ENCODE peak calls at places on chromosomes 12 and 14, in ten cellular contexts. I is psoas muscle, C is fibroblast of lung, U is esophagus squamous epithelium, T is heart left ventricle, E is ovary, H is neural progenitor cell, Q is upper lobe of right lung, X is lower lobe of right lung, O is cardiac muscle cell. M is an unnamed sample.

GRCh38 chr12:15848606-15849005 is 33.6 kb upstream of the STRAP start:
- DNase-seq in I (no peak), C (no peak), U (no peak), T (no peak), E (no peak), H (no peak), Q (no peak), X (no peak), O (no peak), M (no peak)

GRCh38 chr14:23285530-23286019 is 357 bp downstream of the HOMEZ start:
- DNase-seq in I (no peak), C (no peak), U (no peak), T (no peak), E (no peak), H (no peak), Q (peak), X (no peak), O (no peak), M (no peak)

GRCh38 chr12:116057356-116057755 is 220.1 kb downstream of the MED13L start:
- DNase-seq in I (no peak), C (no peak), U (no peak), T (no peak), E (no peak), H (no peak), Q (no peak), X (no peak), O (no peak), M (no peak)

GRCh38 chr12:25830456-25830855 is 128.0 kb upstream of the RASSF8 start:
- DNase-seq in I (no peak), C (no peak), U (no peak), T (no peak), E (no peak), H (no peak), Q (no peak), X (no peak), O (no peak), M (no peak)

GRCh38 chr14:76926521-76927251 is 100.5 kb downstream of the LRRC74A start:
- DNase-seq in I (peak), C (peak), U (no peak), T (peak), E (peak), H (peak), Q (no peak), X (no peak), O (peak), M (peak)

GRCh38 chr12:132286912-132287311 is 42.5 kb downstream of the GALNT9 start:
- DNase-seq in I (peak), C (no peak), U (no peak), T (no peak), E (no peak), H (no peak), Q (no peak), X (peak), O (peak), M (no peak)

GRCh38 chr12:3545121-3545796 is 54.3 kb downstream of the PRMT8 start:
- DNase-seq in I (no peak), C (no peak), U (no peak), T (no peak), E (no peak), H (no peak), Q (no peak), X (no peak), O (no peak), M (no peak)

GRCh38 chr14:86057018-86057667 is 527.2 kb downstream of the FLRT2 start:
- DNase-seq in I (no peak), C (peak), U (no peak), T (no peak), E (no peak), H (peak), Q (no peak), X (no peak), O (peak), M (peak)

GRCh38 chr12:75720807-75721206 is 209.4 kb upstream of the KRR1 start:
- DNase-seq in I (no peak), C (no peak), U (no peak), T (no peak), E (no peak), H (peak), Q (no peak), X (no peak), O (no peak), M (no peak)

GRCh38 chr12:10747730-10748129 is 24.6 kb upstream of the YBX3 start:
- DNase-seq in I (no peak), C (no peak), U (no peak), T (no peak), E (no peak), H (no peak), Q (no peak), X (no peak), O (no peak), M (no peak)

GRCh38 chr14:51302319-51303030 is 62.4 kb downstream of the TMX1 start:
- DNase-seq in I (no peak), C (peak), U (no peak), T (no peak), E (no peak), H (no peak), Q (no peak), X (no peak), O (peak), M (no peak)

GRCh38 chr12:57839996-57840395 is 6.5 kb downstream of the CTDSP2 start:
- DNase-seq in I (peak), C (no peak), U (no peak), T (no peak), E (peak), H (no peak), Q (no peak), X (no peak), O (no peak), M (no peak)

GRCh38 chr12:49902399-49903350 is 1.0 kb downstream of the FAIM2 start:
- DNase-seq in I (peak), C (no peak), U (no peak), T (no peak), E (no peak), H (peak), Q (no peak), X (no peak), O (no peak), M (no peak)
- H3K4me3 ChIP-seq in I (no peak), C (no peak), U (peak), T (peak), E (no peak), H (peak), Q (no peak), X (no peak), O (no peak), M (no peak)

GRCh38 chr14:93337884-93338283 is 5.0 kb upstream of the BTBD7 start:
- DNase-seq in I (no peak), C (no peak), U (no peak), T (no peak), E (no peak), H (no peak), Q (no peak), X (no peak), O (no peak), M (no peak)
- TF ChIP-seq CTCF in I (no peak), C (no peak), U (no peak), T (no peak), E (no peak), H (no peak), Q (no peak), X (no peak), O (no peak), M (no peak)

DNA sequence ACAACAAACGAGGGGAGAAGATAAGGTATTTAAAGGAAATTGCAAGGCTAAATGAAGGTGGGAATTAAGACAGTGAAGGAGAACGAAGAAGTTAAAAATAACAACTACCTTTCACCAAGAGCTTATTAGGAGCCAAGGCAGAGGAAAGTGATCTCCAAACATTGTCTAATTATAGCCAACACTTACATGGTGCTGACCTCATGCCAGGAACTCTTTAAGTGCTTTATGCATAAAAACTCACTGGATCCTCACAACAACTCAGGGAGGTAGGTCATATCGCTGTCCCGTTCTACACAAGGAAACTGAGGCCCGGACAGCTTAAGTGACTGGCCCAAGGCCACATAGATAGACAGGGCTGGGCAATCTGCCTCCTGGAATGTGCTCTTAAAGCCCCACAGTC is 19.5 kb downstream of the TAMALIN start:
- DNase-seq in I (no peak), C (no peak), U (no peak), T (no peak), E (no peak), H (no peak), Q (no peak), X (no peak), O (no peak), M (no peak)
- H3K27ac ChIP-seq in I (peak), C (peak), U (no peak), T (peak), E (no peak), H (no peak), Q (no peak), X (peak), O (peak), M (peak)

GRCh38 chr12:79233341-79233761 is 368.8 kb downstream of the SYT1 start:
- DNase-seq in I (no peak), C (no peak), U (no peak), T (no peak), E (no peak), H (no peak), Q (no peak), X (no peak), O (no peak), M (no peak)
- H3K4me3 ChIP-seq in I (no peak), C (no peak), U (no peak), T (no peak), E (no peak), H (no peak), Q (no peak), X (no peak), O (no peak), M (no peak)

GRCh38 chr12:117674313-117674712 is 294.5 kb downstream of the KSR2 start:
- DNase-seq in I (no peak), C (no peak), U (no peak), T (no peak), E (no peak), H (no peak), Q (no peak), X (no peak), O (no peak), M (no peak)

GRCh38 chr12:117674763-117675162 is 294.0 kb downstream of the KSR2 start:
- DNase-seq in I (no peak), C (no peak), U (no peak), T (no peak), E (no peak), H (no peak), Q (no peak), X (no peak), O (no peak), M (no peak)

DNA sequence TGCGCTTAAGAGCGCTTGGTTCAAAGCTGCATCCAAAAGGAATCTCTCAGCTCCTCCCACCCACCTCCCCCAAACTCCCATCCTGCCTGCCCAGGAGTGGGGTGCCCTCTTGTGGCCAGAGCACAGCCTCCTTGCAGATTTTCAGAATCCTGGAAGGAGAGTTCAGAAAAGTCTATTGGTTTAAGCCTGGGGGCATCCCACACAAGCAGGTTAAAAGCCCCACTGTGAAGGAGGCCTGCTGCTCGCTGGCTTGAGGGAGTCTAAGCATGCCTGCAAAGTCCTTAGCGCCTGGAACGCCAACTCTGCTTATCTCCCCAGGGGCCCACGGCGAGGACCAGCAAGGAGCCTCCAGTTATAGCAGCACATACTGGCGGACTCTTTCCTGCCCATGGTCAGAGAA is 297.1 kb downstream of the KSR2 start:
- DNase-seq in I (no peak), C (no peak), U (no peak), T (no peak), E (no peak), H (peak), Q (no peak), X (no peak), O (peak), M (no peak)
- TF ChIP-seq CTCF in I (peak), C (no peak), U (no peak), T (peak), E (no peak), H (peak), Q (peak), X (peak), O (no peak), M (no peak)

GRCh38 chr14:100417466-100417865 is 94.3 kb downstream of the SLC25A47 start:
- DNase-seq in I (peak), C (peak), U (no peak), T (no peak), E (peak), H (peak), Q (no peak), X (no peak), O (peak), M (no peak)

GRCh38 chr14:100416921-100417451 is 93.8 kb downstream of the SLC25A47 start:
- DNase-seq in I (no peak), C (peak), U (no peak), T (no peak), E (no peak), H (no peak), Q (peak), X (no peak), O (no peak), M (no peak)

GRCh38 chr14:100413699-100414098 is 90.6 kb downstream of the SLC25A47 start:
- DNase-seq in I (no peak), C (no peak), U (no peak), T (no peak), E (no peak), H (no peak), Q (no peak), X (no peak), O (no peak), M (no peak)

GRCh38 chr14:100415226-100415625 is 92.1 kb downstream of the SLC25A47 start:
- DNase-seq in I (no peak), C (no peak), U (no peak), T (no peak), E (no peak), H (no peak), Q (no peak), X (no peak), O (no peak), M (no peak)

GRCh38 chr14:100416081-100416480 is 92.9 kb downstream of the SLC25A47 start:
- DNase-seq in I (no peak), C (no peak), U (no peak), T (no peak), E (no peak), H (no peak), Q (no peak), X (no peak), O (no peak), M (no peak)
- H3K27ac ChIP-seq in I (no peak), C (no peak), U (no peak), T (no peak), E (no peak), H (no peak), Q (no peak), X (no peak), O (no peak), M (no peak)

M was measured in tibial nerve.